ENCODE peak calls at places on chromosomes 1 and 21, in eight cellular contexts. L, F, Q, M, V, R, N and Z are unnamed samples.

GRCh38 chr1:94530373-94530878 is 11.1 kb downstream of the F3 start:
- DNase-seq in L (no peak), F (no peak), Q (no peak), M (peak; percentile 23), V (no peak), R (no peak), N (no peak), Z (no peak)

GRCh38 chr1:46298387-46298786 is 5.0 kb downstream of the LRRC41 start:
- DNase-seq in L (no peak), F (no peak), Q (no peak), M (no peak), V (no peak), R (no peak), N (no peak), Z (no peak)

GRCh38 chr1:229121845-229122436 is 149.0 kb upstream of the RAB4A start:
- DNase-seq in L (no peak), F (no peak), Q (peak; percentile 42), M (no peak), V (no peak), R (peak; percentile 47), N (no peak), Z (no peak)

GRCh38 chr1:187685338-187685737 is 856.6 kb downstream of the PLA2G4A start:
- DNase-seq in L (no peak), F (peak; percentile 60), Q (no peak), M (peak; percentile 20), V (no peak), R (no peak), N (no peak), Z (no peak)

GRCh38 chr21:36147891-36148290 is 8.7 kb upstream of the DOP1B start:
- DNase-seq in L (no peak), F (no peak), Q (no peak), M (no peak), V (no peak), R (no peak), N (no peak), Z (no peak)

GRCh38 chr1:45879885-45880598 is 76.6 kb downstream of the MAST2 start:
- DNase-seq in L (no peak), F (no peak), Q (no peak), M (no peak), V (no peak), R (no peak), N (no peak), Z (no peak)

GRCh38 chr1:178494569-178494971 is 2.2 kb downstream of the CLEC20A start:
- DNase-seq in L (no peak), F (no peak), Q (no peak), M (no peak), V (no peak), R (no peak), N (no peak), Z (no peak)

GRCh38 chr1:30748098-30748698 is 9.4 kb downstream of the LAPTM5 start:
- DNase-seq in L (no peak), F (no peak), Q (no peak), M (peak; percentile 74), V (no peak), R (no peak), N (no peak), Z (no peak)

GRCh38 chr21:33552999-33553598 is 10.3 kb downstream of the SON start:
- DNase-seq in L (no peak), F (no peak), Q (no peak), M (no peak), V (no peak), R (no peak), N (no peak), Z (no peak)

GRCh38 chr1:207020709-207021107 is 11.8 kb downstream of the C1orf116 start:
- DNase-seq in L (no peak), F (no peak), Q (no peak), M (peak; percentile 78), V (no peak), R (no peak), N (no peak), Z (no peak)

GRCh38 chr1:211616231-211617031 is 37.5 kb upstream of the SLC30A1 start:
- DNase-seq in L (peak; percentile 48), F (peak; percentile 57), Q (no peak), M (no peak), V (no peak), R (peak; percentile 74), N (no peak), Z (peak; percentile 69)

GRCh38 chr21:26759731-26760130 is 85.5 kb downstream of the ADAMTS1 start:
- DNase-seq in L (no peak), F (no peak), Q (no peak), M (no peak), V (no peak), R (no peak), N (no peak), Z (no peak)

GRCh38 chr1:92503043-92503925 is 16.6 kb upstream of the GFI1 start:
- DNase-seq in L (no peak), F (no peak), Q (no peak), M (peak; percentile 62), V (no peak), R (no peak), N (no peak), Z (no peak)

GRCh38 chr1:165844933-165845332 is 17.5 kb downstream of the UCK2 start:
- DNase-seq in L (no peak), F (no peak), Q (peak; percentile 66), M (no peak), V (no peak), R (no peak), N (no peak), Z (no peak)

GRCh38 chr1:74245168-74245753 is 10.1 kb downstream of the TNNI3K start:
- DNase-seq in L (no peak), F (no peak), Q (peak; percentile 85), M (no peak), V (no peak), R (no peak), N (no peak), Z (no peak)

GRCh38 chr1:158716335-158716734 is 4.2 kb downstream of the OR6K3 start:
- DNase-seq in L (no peak), F (no peak), Q (no peak), M (peak; percentile 23), V (no peak), R (no peak), N (no peak), Z (no peak)

GRCh38 chr1:151990058-151990855 is 3.4 kb downstream of the S100A10 start:
- DNase-seq in L (no peak), F (no peak), Q (no peak), M (no peak), V (no peak), R (no peak), N (no peak), Z (no peak)
- H3K4me1 ChIP-seq in L (peaks cover 72% of the 10 kb centered on the region), F (peaks cover 69% of the 10 kb centered on the region), Q (peaks cover 39% of the 10 kb centered on the region), M (peaks cover 47% of the 10 kb centered on the region), V (peaks cover 62% of the 10 kb centered on the region), R (peaks cover 49% of the 10 kb centered on the region), N (peaks cover 20% of the 10 kb centered on the region), Z (peaks cover 70% of the 10 kb centered on the region)

GRCh38 chr1:16613185-16614147 is at the start of gene NBPF1:
- DNase-seq in L (peak; percentile 99), F (peak; percentile 88), Q (peak; percentile 100), M (peak; percentile 94), V (peak; percentile 66), R (peak; percentile 98), N (peak; percentile 96), Z (peak; percentile 100)
- TF ChIP-seq CTCF in L (no peak), F (no peak), Q (peak; percentile 15), M (no peak), V (no peak), R (peak; percentile 31), N (no peak), Z (peak; percentile 4)

GRCh38 chr1:28604411-28604810 is 12.3 kb downstream of the RAB42 start:
- DNase-seq in L (no peak), F (no peak), Q (no peak), M (no peak), V (no peak), R (no peak), N (no peak), Z (no peak)
- H3K27ac ChIP-seq in L (no peak overlapping the region), F (no peak overlapping the region), Q (no peak overlapping the region), M (no peak overlapping the region), V (no peak overlapping the region), R (no peak overlapping the region), N (no peak overlapping the region), Z (no peak overlapping the region)

DNA sequence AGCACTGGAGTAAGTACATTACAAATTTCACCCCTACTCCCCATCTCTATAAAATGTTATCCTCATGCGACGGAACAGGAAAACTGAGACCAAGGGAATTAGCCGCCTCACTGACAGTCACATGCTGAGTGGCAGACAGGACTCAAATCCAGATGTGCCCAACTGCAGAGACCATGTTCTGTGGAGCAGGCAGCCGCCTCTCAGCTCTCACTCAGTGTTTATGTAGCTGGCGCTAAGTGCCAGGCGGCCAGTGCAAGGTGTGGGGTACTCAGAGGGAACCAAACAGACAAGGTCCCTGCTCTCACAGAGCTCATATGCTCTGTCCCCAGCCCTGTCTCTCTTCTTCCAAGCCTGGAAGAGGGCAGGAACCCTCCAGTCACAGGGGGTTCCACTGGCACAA is 5.1 kb downstream of the CAPZB start:
- DNase-seq in L (no peak), F (no peak), Q (no peak), M (no peak), V (no peak), R (no peak), N (no peak), Z (no peak)
- H3K4me1 ChIP-seq in L (peaks cover 94% of the 10 kb centered on the region), F (peaks cover 42% of the 10 kb centered on the region), Q (peaks cover 56% of the 10 kb centered on the region), M (peaks cover 25% of the 10 kb centered on the region), V (peaks cover 88% of the 10 kb centered on the region), R (peaks cover 80% of the 10 kb centered on the region), N (peaks cover 7% of the 10 kb centered on the region), Z (peaks cover 89% of the 10 kb centered on the region)

DNA sequence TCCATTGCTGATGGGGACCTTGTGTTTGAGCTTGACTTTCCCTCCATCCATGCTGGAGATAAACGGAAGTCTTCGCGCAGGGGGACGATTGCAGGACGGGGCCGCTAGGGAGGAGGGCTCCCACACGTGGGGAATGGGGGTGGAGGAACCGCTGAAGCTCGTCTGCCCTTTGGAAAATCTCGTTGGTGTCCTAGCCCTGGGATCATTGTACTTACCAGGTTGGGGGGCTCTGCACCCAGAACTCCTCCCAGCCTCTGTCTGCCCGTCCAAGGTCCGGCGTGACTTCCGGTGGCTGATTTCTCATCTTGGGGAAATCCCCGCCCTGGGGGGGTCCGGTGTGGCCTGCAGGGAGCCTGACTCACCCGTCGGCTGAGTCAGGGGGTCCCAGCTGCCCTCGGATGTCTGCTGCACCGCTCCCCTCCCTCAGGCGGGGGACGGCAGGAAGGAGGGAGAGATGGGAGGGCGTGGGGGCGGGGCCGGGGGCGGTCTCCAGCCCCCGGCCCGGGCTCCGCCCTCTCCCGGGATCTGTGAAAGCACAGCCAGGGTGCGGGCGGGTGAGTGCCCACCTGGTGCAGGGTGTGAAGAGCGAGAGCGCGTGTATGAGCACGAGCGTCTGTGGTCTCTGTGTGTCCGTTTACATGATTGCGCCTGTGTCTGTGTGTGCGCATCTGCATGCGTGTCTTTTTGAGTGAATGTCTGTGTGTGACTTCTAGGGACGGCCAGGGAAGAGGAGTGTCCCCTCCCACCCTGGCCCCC is 35.8 kb downstream of the PIK3CD start:
- DNase-seq in L (peak; percentile 60), F (peak; percentile 71), Q (peak; percentile 84), M (peak; percentile 79), V (peak; percentile 16), R (peak; percentile 39), N (no peak), Z (peak; percentile 24)
- TF ChIP-seq CTCF in L (no peak), F (no peak), Q (no peak), M (no peak), V (no peak), R (no peak), N (peak; percentile 13), Z (no peak)

DNA sequence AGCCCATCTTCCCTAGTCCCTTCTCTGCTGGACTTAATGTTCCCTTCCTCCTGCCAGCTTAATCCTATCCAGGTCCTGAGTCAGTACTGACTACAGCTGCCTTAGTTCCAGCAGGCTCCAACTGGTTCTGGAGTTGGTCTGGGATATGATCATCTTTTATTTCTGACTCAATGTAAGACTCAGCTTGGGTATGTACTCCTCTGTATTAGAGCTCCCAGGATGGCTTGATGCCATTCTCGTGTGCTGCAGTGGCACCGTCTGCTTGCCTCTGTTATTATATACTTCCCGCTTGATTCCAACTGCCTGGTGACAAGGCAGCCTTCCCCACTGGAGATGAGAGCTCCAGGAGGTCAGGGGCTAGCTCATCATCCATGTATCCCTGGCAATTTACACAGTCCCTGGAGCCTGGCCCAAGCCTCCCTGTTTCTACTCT is 164.4 kb upstream of the DPT start:
- DNase-seq in L (no peak), F (no peak), Q (no peak), M (peak; percentile 73), V (no peak), R (peak; percentile 68), N (no peak), Z (peak; percentile 13)
- H3K27ac ChIP-seq in L (peak overlapping the region; percentile 74), F (no peak overlapping the region), Q (no peak overlapping the region), M (no peak overlapping the region), V (no peak overlapping the region), R (peak overlapping the region; percentile 39), N (peak overlapping the region; percentile 44), Z (peak overlapping the region; percentile 55)